ENCODE peak calls at places on chromosomes 6 and 20, in six cellular contexts. Z is germinal center, R is astrocyte of the spinal cord, I is A549, L is NCI-H1694, X is cerebellar cortex. S is an unnamed sample.

GRCh38 chr6:121223212-121223611 is 111.1 kb downstream of the TBC1D32 start:
- DNase-seq in L (no peak), Z (no peak), R (no peak), X (no peak), I (no peak), S (no peak)

GRCh38 chr20:20547876-20548266 is 164.6 kb downstream of the RALGAPA2 start:
- DNase-seq in L (no peak), I (no peak), R (no peak), Z (no peak), X (no peak), S (no peak)

GRCh38 chr6:33236852-33237251 is 28.6 kb downstream of the RING1 start:
- DNase-seq in I (no peak), L (no peak), X (no peak), Z (no peak), R (no peak), S (no peak)

GRCh38 chr6:131574133-131574532 is 1.1 kb downstream of the ARG1 start:
- DNase-seq in I (no peak), L (no peak), Z (no peak), X (no peak), R (no peak), S (no peak)

GRCh38 chr20:45088247-45088646 is 12.7 kb downstream of the KCNS1 start:
- DNase-seq in L (no peak), Z (no peak), I (no peak), R (peak), X (no peak), S (no peak)

GRCh38 chr20:32602273-32602672 is 17.1 kb upstream of the NOL4L start:
- DNase-seq in R (no peak), Z (no peak), I (no peak), X (no peak), L (no peak), S (no peak)

GRCh38 chr20:21125072-21125848 is 622 bp upstream of the KIZ start:
- DNase-seq in I (peak), X (peak), R (no peak), Z (no peak), L (peak), S (peak)

GRCh38 chr20:24027229-24027628 is 38.6 kb upstream of the GGTLC1 start:
- DNase-seq in X (no peak), I (no peak), R (no peak), L (no peak), Z (peak), S (no peak)

GRCh38 chr6:102717737-102718427 is 1324.4 kb downstream of the GRIK2 start:
- DNase-seq in I (no peak), L (no peak), R (no peak), Z (no peak), X (no peak), S (no peak)

GRCh38 chr6:147033267-147033666 is 170.9 kb upstream of the STXBP5 start:
- DNase-seq in R (no peak), L (no peak), I (no peak), Z (no peak), X (no peak), S (no peak)

GRCh38 chr6:49527315-49527714 is 23.2 kb upstream of the C6orf141 start:
- DNase-seq in I (no peak), Z (no peak), R (no peak), L (no peak), X (no peak), S (no peak)

GRCh38 chr20:20211274-20211987 is 156.5 kb upstream of the INSM1 start:
- DNase-seq in Z (no peak), L (no peak), I (no peak), R (peak), X (no peak), S (no peak)

GRCh38 chr6:163811317-163811716 is 396.8 kb downstream of the QKI start:
- DNase-seq in X (no peak), Z (no peak), L (no peak), I (no peak), R (no peak), S (no peak)

GRCh38 chr6:89689732-89690131 is 51.2 kb upstream of the LYRM2 start:
- DNase-seq in R (peak), L (no peak), Z (no peak), X (no peak), I (no peak), S (no peak)

GRCh38 chr6:81768150-81768942 is 15.9 kb upstream of the TENT5A start:
- DNase-seq in Z (no peak), R (no peak), L (no peak), I (no peak), X (no peak), S (no peak)

GRCh38 chr20:48769111-48769879 is 58.5 kb downstream of the PREX1 start:
- DNase-seq in I (no peak), Z (no peak), R (no peak), X (no peak), L (no peak), S (no peak)

GRCh38 chr20:22562620-22563019 is 21.8 kb downstream of the FOXA2 start:
- DNase-seq in R (no peak), I (no peak), X (no peak), Z (no peak), L (no peak), S (no peak)

GRCh38 chr6:16819752-16820151 is 58.5 kb upstream of the ATXN1 start:
- DNase-seq in Z (no peak), I (peak), X (peak), R (no peak), L (no peak), S (no peak)

GRCh38 chr6:21722488-21722887 is 128.9 kb downstream of the SOX4 start:
- DNase-seq in I (no peak), X (no peak), L (no peak), R (no peak), Z (no peak), S (no peak)